ENCODE peak calls at places on chromosomes 2 and 18, in seven cellular contexts. F, N, P, L, H, M and Z are unnamed samples.

GRCh38 chr2:27241761-27242613 is 20.9 kb downstream of the SLC30A3 start:
- DNase-seq in F (no peak), N (no peak), P (no peak), L (no peak), H (no peak), M (no peak), Z (no peak)

GRCh38 chr2:234412726-234413125 is 84.2 kb downstream of the ARL4C start:
- DNase-seq in F (peak), N (no peak), P (no peak), L (no peak), H (no peak), M (no peak), Z (no peak)

GRCh38 chr18:22624171-22624570 is 206.5 kb upstream of the CTAGE1 start:
- DNase-seq in F (no peak), N (no peak), P (no peak), L (no peak), H (no peak), M (no peak), Z (no peak)

GRCh38 chr2:145569108-145569507 is 1049.2 kb upstream of the ZEB2 start:
- DNase-seq in F (no peak), N (no peak), P (no peak), L (peak), H (no peak), M (no peak), Z (no peak)

GRCh38 chr18:24868760-24869237 is 408.4 kb downstream of the HRH4 start:
- DNase-seq in F (no peak), N (no peak), P (no peak), L (no peak), H (no peak), M (no peak), Z (no peak)

GRCh38 chr2:3317871-3318270 is 59.7 kb downstream of the EIPR1 start:
- DNase-seq in F (no peak), N (no peak), P (peak), L (no peak), H (no peak), M (no peak), Z (no peak)

GRCh38 chr2:217996345-217996744 is 6.5 kb downstream of the TNS1 start:
- DNase-seq in F (no peak), N (no peak), P (no peak), L (peak), H (peak), M (no peak), Z (peak)

GRCh38 chr18:6722680-6723079 is 6.8 kb upstream of the ARHGAP28 start:
- DNase-seq in F (no peak), N (no peak), P (no peak), L (no peak), H (no peak), M (no peak), Z (peak)

GRCh38 chr18:41075212-41075611 is 879.8 kb upstream of the PIK3C3 start:
- DNase-seq in F (no peak), N (no peak), P (no peak), L (peak), H (no peak), M (no peak), Z (no peak)